ENCODE peak calls at places on chromosomes 1 and 21, in ten cellular contexts. One of them, this sample, is unnamed.

GRCh38 chr1:221366495-221367095 is 375.3 kb downstream of the DUSP10 start:
- DNase-seq in glomerular endothelial cell: no peak
- DNase-seq in cardiac fibroblast: no peak
- DNase-seq in iPS DF 6.9: no peak
- DNase-seq in NCI-H1417: no peak
- DNase-seq in NCI-H146: no peak
- DNase-seq in GM23248: no peak
- DNase-seq in AG10803: no peak
- DNase-seq in CD4-positive, alpha-beta T cell: no peak
- DNase-seq in stimulated activated CD4-positive, alpha-beta T cell treated with anti-CD3 and anti-CD28 coated beads, TNF-alpha, amount 100 ng/mL, for 24 hours: no peak
- DNase-seq in this sample: no peak

GRCh38 chr1:32127780-32128179 is 19.9 kb downstream of the KPNA6 start:
- DNase-seq in cardiac fibroblast: no peak
- DNase-seq in AG10803: no peak
- DNase-seq in NCI-H146: no peak
- DNase-seq in GM23248: no peak
- DNase-seq in NCI-H1417: no peak
- DNase-seq in CD4-positive, alpha-beta T cell: no peak
- DNase-seq in glomerular endothelial cell: no peak
- DNase-seq in stimulated activated CD4-positive, alpha-beta T cell treated with anti-CD3 and anti-CD28 coated beads, TNF-alpha, amount 100 ng/mL, for 24 hours: no peak
- DNase-seq in iPS DF 6.9: no peak
- DNase-seq in this sample: no peak

GRCh38 chr1:46533179-46533864 is 18.1 kb downstream of the KNCN start:
- DNase-seq in AG10803: peak
- DNase-seq in NCI-H1417: peak
- DNase-seq in NCI-H146: peak
- DNase-seq in stimulated activated CD4-positive, alpha-beta T cell treated with anti-CD3 and anti-CD28 coated beads, TNF-alpha, amount 100 ng/mL, for 24 hours: peak
- DNase-seq in GM23248: peak
- DNase-seq in CD4-positive, alpha-beta T cell: peak
- DNase-seq in cardiac fibroblast: peak
- DNase-seq in iPS DF 6.9: no peak
- DNase-seq in glomerular endothelial cell: no peak
- DNase-seq in this sample: no peak

GRCh38 chr1:87501738-87502137 is 173.1 kb downstream of the LMO4 start:
- DNase-seq in cardiac fibroblast: peak
- DNase-seq in NCI-H1417: no peak
- DNase-seq in glomerular endothelial cell: no peak
- DNase-seq in CD4-positive, alpha-beta T cell: no peak
- DNase-seq in stimulated activated CD4-positive, alpha-beta T cell treated with anti-CD3 and anti-CD28 coated beads, TNF-alpha, amount 100 ng/mL, for 24 hours: no peak
- DNase-seq in AG10803: no peak
- DNase-seq in iPS DF 6.9: no peak
- DNase-seq in GM23248: no peak
- DNase-seq in NCI-H146: no peak
- DNase-seq in this sample: no peak

GRCh38 chr1:58047265-58047858 is 499.2 kb downstream of the OMA1 start:
- DNase-seq in AG10803: peak
- DNase-seq in NCI-H1417: peak
- DNase-seq in GM23248: peak
- DNase-seq in CD4-positive, alpha-beta T cell: no peak
- DNase-seq in glomerular endothelial cell: no peak
- DNase-seq in stimulated activated CD4-positive, alpha-beta T cell treated with anti-CD3 and anti-CD28 coated beads, TNF-alpha, amount 100 ng/mL, for 24 hours: no peak
- DNase-seq in iPS DF 6.9: no peak
- DNase-seq in NCI-H146: peak
- DNase-seq in cardiac fibroblast: peak
- DNase-seq in this sample: no peak

GRCh38 chr1:214044438-214045214 is 56.9 kb downstream of the PROX1 start:
- DNase-seq in NCI-H146: peak
- DNase-seq in GM23248: no peak
- DNase-seq in CD4-positive, alpha-beta T cell: no peak
- DNase-seq in stimulated activated CD4-positive, alpha-beta T cell treated with anti-CD3 and anti-CD28 coated beads, TNF-alpha, amount 100 ng/mL, for 24 hours: no peak
- DNase-seq in cardiac fibroblast: no peak
- DNase-seq in NCI-H1417: peak
- DNase-seq in glomerular endothelial cell: no peak
- DNase-seq in iPS DF 6.9: no peak
- DNase-seq in AG10803: no peak
- DNase-seq in this sample: no peak

GRCh38 chr1:32808580-32808979 is 8.6 kb downstream of the YARS1 start:
- DNase-seq in CD4-positive, alpha-beta T cell: no peak
- DNase-seq in stimulated activated CD4-positive, alpha-beta T cell treated with anti-CD3 and anti-CD28 coated beads, TNF-alpha, amount 100 ng/mL, for 24 hours: no peak
- DNase-seq in cardiac fibroblast: no peak
- DNase-seq in NCI-H146: no peak
- DNase-seq in GM23248: no peak
- DNase-seq in glomerular endothelial cell: no peak
- DNase-seq in iPS DF 6.9: no peak
- DNase-seq in NCI-H1417: no peak
- DNase-seq in AG10803: no peak
- DNase-seq in this sample: no peak

GRCh38 chr1:53266038-53266437 is 27.7 kb upstream of the MAGOH start:
- DNase-seq in cardiac fibroblast: peak
- DNase-seq in CD4-positive, alpha-beta T cell: no peak
- DNase-seq in stimulated activated CD4-positive, alpha-beta T cell treated with anti-CD3 and anti-CD28 coated beads, TNF-alpha, amount 100 ng/mL, for 24 hours: no peak
- DNase-seq in NCI-H1417: peak
- DNase-seq in NCI-H146: no peak
- DNase-seq in GM23248: peak
- DNase-seq in glomerular endothelial cell: no peak
- DNase-seq in iPS DF 6.9: no peak
- DNase-seq in AG10803: no peak
- DNase-seq in this sample: no peak

GRCh38 chr1:29490204-29490934 is 254.0 kb downstream of the PTPRU start:
- DNase-seq in glomerular endothelial cell: no peak
- DNase-seq in AG10803: no peak
- DNase-seq in CD4-positive, alpha-beta T cell: no peak
- DNase-seq in GM23248: no peak
- DNase-seq in stimulated activated CD4-positive, alpha-beta T cell treated with anti-CD3 and anti-CD28 coated beads, TNF-alpha, amount 100 ng/mL, for 24 hours: no peak
- DNase-seq in cardiac fibroblast: no peak
- DNase-seq in NCI-H1417: peak
- DNase-seq in iPS DF 6.9: no peak
- DNase-seq in NCI-H146: peak
- DNase-seq in this sample: no peak

GRCh38 chr1:224203243-224204016 is 20.4 kb downstream of the DEGS1 start:
- DNase-seq in cardiac fibroblast: peak
- DNase-seq in CD4-positive, alpha-beta T cell: no peak
- DNase-seq in NCI-H1417: no peak
- DNase-seq in NCI-H146: no peak
- DNase-seq in stimulated activated CD4-positive, alpha-beta T cell treated with anti-CD3 and anti-CD28 coated beads, TNF-alpha, amount 100 ng/mL, for 24 hours: no peak
- DNase-seq in glomerular endothelial cell: no peak
- DNase-seq in AG10803: peak
- DNase-seq in GM23248: peak
- DNase-seq in iPS DF 6.9: no peak
- DNase-seq in this sample: no peak

GRCh38 chr1:40045766-40046165 is 5.2 kb downstream of the CAP1 start:
- DNase-seq in stimulated activated CD4-positive, alpha-beta T cell treated with anti-CD3 and anti-CD28 coated beads, TNF-alpha, amount 100 ng/mL, for 24 hours: no peak
- DNase-seq in cardiac fibroblast: no peak
- DNase-seq in NCI-H146: no peak
- DNase-seq in iPS DF 6.9: no peak
- DNase-seq in AG10803: no peak
- DNase-seq in GM23248: no peak
- DNase-seq in NCI-H1417: no peak
- DNase-seq in glomerular endothelial cell: no peak
- DNase-seq in CD4-positive, alpha-beta T cell: no peak
- DNase-seq in this sample: no peak

GRCh38 chr21:29423521-29423920 is 124.8 kb downstream of the BACH1 start:
- DNase-seq in iPS DF 6.9: no peak
- DNase-seq in GM23248: no peak
- DNase-seq in AG10803: no peak
- DNase-seq in CD4-positive, alpha-beta T cell: no peak
- DNase-seq in NCI-H1417: no peak
- DNase-seq in cardiac fibroblast: no peak
- DNase-seq in stimulated activated CD4-positive, alpha-beta T cell treated with anti-CD3 and anti-CD28 coated beads, TNF-alpha, amount 100 ng/mL, for 24 hours: no peak
- DNase-seq in glomerular endothelial cell: no peak
- DNase-seq in NCI-H146: no peak
- DNase-seq in this sample: no peak

GRCh38 chr1:55262822-55263221 is 47.7 kb upstream of the USP24 start:
- DNase-seq in NCI-H1417: no peak
- DNase-seq in stimulated activated CD4-positive, alpha-beta T cell treated with anti-CD3 and anti-CD28 coated beads, TNF-alpha, amount 100 ng/mL, for 24 hours: no peak
- DNase-seq in AG10803: peak
- DNase-seq in CD4-positive, alpha-beta T cell: no peak
- DNase-seq in NCI-H146: no peak
- DNase-seq in glomerular endothelial cell: no peak
- DNase-seq in GM23248: peak
- DNase-seq in cardiac fibroblast: peak
- DNase-seq in iPS DF 6.9: no peak
- DNase-seq in this sample: no peak

GRCh38 chr1:207808322-207808705 is 56.5 kb downstream of the CD46 start:
- DNase-seq in NCI-H146: no peak
- DNase-seq in AG10803: no peak
- DNase-seq in iPS DF 6.9: no peak
- DNase-seq in CD4-positive, alpha-beta T cell: no peak
- DNase-seq in GM23248: no peak
- DNase-seq in NCI-H1417: no peak
- DNase-seq in glomerular endothelial cell: no peak
- DNase-seq in cardiac fibroblast: no peak
- DNase-seq in stimulated activated CD4-positive, alpha-beta T cell treated with anti-CD3 and anti-CD28 coated beads, TNF-alpha, amount 100 ng/mL, for 24 hours: no peak
- DNase-seq in this sample: no peak

GRCh38 chr1:158098256-158098655 is 82.4 kb upstream of the CD1D start:
- DNase-seq in iPS DF 6.9: no peak
- DNase-seq in NCI-H146: no peak
- DNase-seq in GM23248: no peak
- DNase-seq in NCI-H1417: no peak
- DNase-seq in glomerular endothelial cell: no peak
- DNase-seq in cardiac fibroblast: no peak
- DNase-seq in stimulated activated CD4-positive, alpha-beta T cell treated with anti-CD3 and anti-CD28 coated beads, TNF-alpha, amount 100 ng/mL, for 24 hours: no peak
- DNase-seq in AG10803: no peak
- DNase-seq in CD4-positive, alpha-beta T cell: no peak
- DNase-seq in this sample: no peak

GRCh38 chr1:89812992-89813391 is 7.8 kb upstream of the LRRC8D start:
- DNase-seq in NCI-H1417: no peak
- DNase-seq in GM23248: peak
- DNase-seq in stimulated activated CD4-positive, alpha-beta T cell treated with anti-CD3 and anti-CD28 coated beads, TNF-alpha, amount 100 ng/mL, for 24 hours: no peak
- DNase-seq in cardiac fibroblast: peak
- DNase-seq in CD4-positive, alpha-beta T cell: no peak
- DNase-seq in glomerular endothelial cell: no peak
- DNase-seq in AG10803: peak
- DNase-seq in NCI-H146: no peak
- DNase-seq in iPS DF 6.9: no peak
- DNase-seq in this sample: no peak

GRCh38 chr1:106924360-106924759 is 132.1 kb upstream of the PRMT6 start:
- DNase-seq in AG10803: peak
- DNase-seq in cardiac fibroblast: no peak
- DNase-seq in glomerular endothelial cell: no peak
- DNase-seq in GM23248: peak
- DNase-seq in NCI-H146: no peak
- DNase-seq in CD4-positive, alpha-beta T cell: no peak
- DNase-seq in stimulated activated CD4-positive, alpha-beta T cell treated with anti-CD3 and anti-CD28 coated beads, TNF-alpha, amount 100 ng/mL, for 24 hours: no peak
- DNase-seq in iPS DF 6.9: peak
- DNase-seq in NCI-H1417: no peak
- DNase-seq in this sample: no peak

GRCh38 chr1:85579619-85580018 is 942 bp upstream of the CCN1 start:
- DNase-seq in GM23248: peak
- DNase-seq in stimulated activated CD4-positive, alpha-beta T cell treated with anti-CD3 and anti-CD28 coated beads, TNF-alpha, amount 100 ng/mL, for 24 hours: no peak
- DNase-seq in glomerular endothelial cell: no peak
- DNase-seq in NCI-H1417: no peak
- DNase-seq in iPS DF 6.9: no peak
- DNase-seq in CD4-positive, alpha-beta T cell: no peak
- DNase-seq in cardiac fibroblast: peak
- DNase-seq in AG10803: peak
- DNase-seq in NCI-H146: no peak
- DNase-seq in this sample: no peak

GRCh38 chr1:188872376-188872775 is 1605.3 kb downstream of the BRINP3 start:
- DNase-seq in glomerular endothelial cell: no peak
- DNase-seq in iPS DF 6.9: no peak
- DNase-seq in NCI-H1417: no peak
- DNase-seq in cardiac fibroblast: no peak
- DNase-seq in CD4-positive, alpha-beta T cell: no peak
- DNase-seq in NCI-H146: no peak
- DNase-seq in GM23248: no peak
- DNase-seq in AG10803: no peak
- DNase-seq in stimulated activated CD4-positive, alpha-beta T cell treated with anti-CD3 and anti-CD28 coated beads, TNF-alpha, amount 100 ng/mL, for 24 hours: no peak
- DNase-seq in this sample: no peak

GRCh38 chr1:43272161-43272560 is 2.4 kb downstream of the TMEM125 start:
- DNase-seq in iPS DF 6.9: no peak
- DNase-seq in CD4-positive, alpha-beta T cell: no peak
- DNase-seq in AG10803: no peak
- DNase-seq in NCI-H146: no peak
- DNase-seq in NCI-H1417: no peak
- DNase-seq in cardiac fibroblast: no peak
- DNase-seq in glomerular endothelial cell: no peak
- DNase-seq in GM23248: no peak
- DNase-seq in stimulated activated CD4-positive, alpha-beta T cell treated with anti-CD3 and anti-CD28 coated beads, TNF-alpha, amount 100 ng/mL, for 24 hours: no peak
- DNase-seq in this sample: no peak

GRCh38 chr1:185960377-185961151 is 226.4 kb downstream of the HMCN1 start:
- DNase-seq in stimulated activated CD4-positive, alpha-beta T cell treated with anti-CD3 and anti-CD28 coated beads, TNF-alpha, amount 100 ng/mL, for 24 hours: no peak
- DNase-seq in NCI-H1417: peak
- DNase-seq in iPS DF 6.9: no peak
- DNase-seq in NCI-H146: peak
- DNase-seq in glomerular endothelial cell: no peak
- DNase-seq in GM23248: peak
- DNase-seq in AG10803: peak
- DNase-seq in cardiac fibroblast: peak
- DNase-seq in CD4-positive, alpha-beta T cell: no peak
- DNase-seq in this sample: no peak

GRCh38 chr1:100622506-100622905 is 84.6 kb downstream of the GPR88 start:
- DNase-seq in AG10803: no peak
- DNase-seq in cardiac fibroblast: no peak
- DNase-seq in NCI-H1417: no peak
- DNase-seq in glomerular endothelial cell: no peak
- DNase-seq in iPS DF 6.9: no peak
- DNase-seq in stimulated activated CD4-positive, alpha-beta T cell treated with anti-CD3 and anti-CD28 coated beads, TNF-alpha, amount 100 ng/mL, for 24 hours: no peak
- DNase-seq in NCI-H146: no peak
- DNase-seq in GM23248: peak
- DNase-seq in CD4-positive, alpha-beta T cell: no peak
- DNase-seq in this sample: no peak

This sample was measured in SK-N-MC.